ENCODE peak calls at places on chromosomes 16 and 17, in seven cellular contexts. D is IMR-90, K is cardiac muscle cell, L is bronchial epithelial cell, O is B cell, B is SHP77, A is C1 segment of cervical spinal cord. P is an unnamed sample.

GRCh38 chr17:81517339-81518112 is 4.9 kb upstream of the ACTG1 start:
- DNase-seq in D (no peak), K (peak), L (no peak), O (peak), B (no peak), A (no peak), P (no peak)

GRCh38 chr16:14341324-14342225 is 270.5 kb downstream of the MRTFB start:
- DNase-seq in D (no peak), K (no peak), L (no peak), O (no peak), B (no peak), A (no peak), P (no peak)

GRCh38 chr16:21950782-21951521 is 2.2 kb upstream of the UQCRC2 start:
- DNase-seq in D (peak), K (peak), L (peak), O (no peak), B (no peak), A (no peak), P (peak)

GRCh38 chr16:49858200-49859129 is 2.6 kb upstream of the ZNF423 start:
- DNase-seq in D (no peak), K (peak), L (no peak), O (no peak), B (no peak), A (peak), P (no peak)

GRCh38 chr16:55773859-55774549 is 58.9 kb downstream of the CES1 start:
- DNase-seq in D (no peak), K (no peak), L (no peak), O (no peak), B (no peak), A (no peak), P (no peak)

GRCh38 chr17:63675607-63676539 is 24.1 kb downstream of the LIMD2 start:
- DNase-seq in D (peak), K (peak), L (peak), O (no peak), B (no peak), A (peak), P (peak)

GRCh38 chr17:82883461-82884031 is 43.7 kb upstream of the ZNF750 start:
- DNase-seq in D (no peak), K (no peak), L (no peak), O (no peak), B (no peak), A (no peak), P (no peak)

GRCh38 chr16:75620326-75621169 is 2.5 kb downstream of the ADAT1 start:
- DNase-seq in D (no peak), K (no peak), L (no peak), O (no peak), B (no peak), A (no peak), P (no peak)

GRCh38 chr17:16352838-16353701 is at the start of gene CENPV:
- DNase-seq in D (peak), K (peak), L (no peak), O (peak), B (peak), A (peak), P (peak)

GRCh38 chr17:63181856-63182255 is 215.8 kb downstream of the TANC2 start:
- DNase-seq in D (no peak), K (no peak), L (peak), O (no peak), B (no peak), A (no peak), P (no peak)

GRCh38 chr17:32769846-32770245 is 107.1 kb downstream of the MYO1D start:
- DNase-seq in D (no peak), K (peak), L (peak), O (no peak), B (no peak), A (no peak), P (no peak)

GRCh38 chr16:78443300-78443604 is 343.8 kb downstream of the WWOX start:
- DNase-seq in D (no peak), K (no peak), L (no peak), O (no peak), B (no peak), A (no peak), P (no peak)

GRCh38 chr16:11534262-11534661 is 52.5 kb downstream of the LITAF start:
- DNase-seq in D (no peak), K (no peak), L (no peak), O (no peak), B (no peak), A (no peak), P (no peak)

GRCh38 chr17:63039899-63040602 is 74.0 kb downstream of the TANC2 start:
- DNase-seq in D (peak), K (no peak), L (peak), O (no peak), B (no peak), A (no peak), P (peak)

GRCh38 chr17:19533718-19534561 is at the start of gene SLC47A1:
- DNase-seq in D (no peak), K (peak), L (peak), O (no peak), B (no peak), A (no peak), P (peak)

GRCh38 chr17:17019891-17020456 is 22.3 kb upstream of the MPRIP start:
- DNase-seq in D (no peak), K (no peak), L (peak), O (no peak), B (no peak), A (no peak), P (peak)

GRCh38 chr17:80892019-80892855 is 99.4 kb upstream of the CHMP6 start:
- DNase-seq in D (peak), K (peak), L (peak), O (no peak), B (no peak), A (no peak), P (peak)

GRCh38 chr17:58331815-58332719 is 3.5 kb upstream of the TSPOAP1 start:
- DNase-seq in D (no peak), K (no peak), L (no peak), O (peak), B (no peak), A (no peak), P (no peak)

GRCh38 chr16:30457256-30457655 is 11.6 kb upstream of the SEPHS2 start:
- DNase-seq in D (no peak), K (no peak), L (no peak), O (no peak), B (no peak), A (no peak), P (no peak)

P was measured in lung microvascular endothelial cell.